ENCODE peak calls at places on chromosomes 11 and 22, in five cellular contexts. D is mucosa of gallbladder; B is fibroblast of lung; T is lower leg skin; W is activated CD8-positive, alpha-beta memory T cell treated with anti-CD3 and anti-CD28 coated beads, Interleukin-2, amount 50 U/mL, for 4 hours. Y is an unnamed sample.

GRCh38 chr11:61024938-61025818 is 53.7 kb downstream of the CD6 start:
- DNase-seq in D (no peak), B (no peak), T (no peak), W (no peak), Y (no peak)

GRCh38 chr22:19903513-19903912 is 38.1 kb upstream of the COMT start:
- DNase-seq in D (no peak), B (no peak), T (no peak), W (no peak), Y (no peak)

GRCh38 chr11:41413843-41414242 is 45.6 kb downstream of the LRRC4C start:
- DNase-seq in D (no peak), B (no peak), T (no peak), W (no peak), Y (no peak)

GRCh38 chr22:23200896-23201295 is 20.6 kb downstream of the BCR start:
- DNase-seq in D (no peak), B (no peak), T (no peak), W (no peak), Y (no peak)

GRCh38 chr11:112593440-112593839 is 332.8 kb upstream of the PLET1 start:
- DNase-seq in D (no peak), B (no peak), T (no peak), W (no peak), Y (no peak)

GRCh38 chr11:26297179-26297970 is 34.6 kb upstream of the ANO3 start:
- DNase-seq in D (peak; percentile 31), B (peak; percentile 84), T (no peak), W (no peak), Y (peak; percentile 55)

GRCh38 chr11:134008593-134008992 is 51.8 kb upstream of the IGSF9B start:
- DNase-seq in D (peak; percentile 62), B (no peak), T (no peak), W (no peak), Y (no peak)

GRCh38 chr22:19770349-19771220 is 10.0 kb downstream of the TBX1 start:
- DNase-seq in D (no peak), B (no peak), T (no peak), W (no peak), Y (no peak)

GRCh38 chr11:128194226-128194625 is 393.1 kb downstream of the ETS1 start:
- DNase-seq in D (no peak), B (no peak), T (no peak), W (no peak), Y (no peak)

GRCh38 chr11:72836111-72836510 is 21.9 kb downstream of the ATG16L2 start:
- DNase-seq in D (no peak), B (no peak), T (peak; percentile 84), W (no peak), Y (no peak)

GRCh38 chr22:21632931-21633330 is 371 bp downstream of the CCDC116 start:
- DNase-seq in D (no peak), B (no peak), T (no peak), W (no peak), Y (no peak)

GRCh38 chr11:84290647-84291046 is 1004.5 kb upstream of the CCDC90B start:
- DNase-seq in D (no peak), B (peak; percentile 72), T (no peak), W (no peak), Y (no peak)

Y was measured in skeletal muscle cell.